ENCODE peak calls at places on chromosomes 1 and 21, in six cellular contexts. H, Y, Q, W, V and P are unnamed samples.

GRCh38 chr1:46520063-46520911 is 30.7 kb downstream of the DMBX1 start:
- DNase-seq in Y (no peak), W (no peak), Q (peak), H (no peak), V (no peak), P (no peak)

GRCh38 chr1:114779722-114780121 is 763 bp downstream of the SIKE1 start:
- DNase-seq in V (no peak), Y (no peak), Q (no peak), W (no peak), H (no peak), P (no peak)

GRCh38 chr1:10399487-10399917 is 638 bp downstream of the PGD start:
- DNase-seq in V (peak), Q (no peak), W (no peak), Y (peak), H (no peak), P (no peak)

GRCh38 chr1:235075955-235076308 is 52.7 kb downstream of the TOMM20 start:
- DNase-seq in Q (no peak), Y (no peak), H (no peak), V (no peak), W (no peak), P (no peak)

GRCh38 chr1:981955-982558 is at the start of gene PERM1:
- DNase-seq in V (no peak), H (no peak), Q (no peak), W (no peak), Y (no peak), P (no peak)

GRCh38 chr1:93607814-93608187 is 73.8 kb downstream of the BCAR3 start:
- DNase-seq in H (no peak), W (no peak), Q (no peak), V (no peak), Y (no peak), P (no peak)

GRCh38 chr1:111141245-111141644 is 1.2 kb downstream of the CEPT1 start:
- DNase-seq in W (no peak), Q (no peak), H (no peak), V (no peak), Y (no peak), P (no peak)

GRCh38 chr1:184851822-184852746 is 97.4 kb upstream of the EDEM3 start:
- DNase-seq in Y (no peak), H (no peak), W (no peak), V (no peak), Q (no peak), P (no peak)

GRCh38 chr1:36624466-36624865 is 141.8 kb upstream of the CSF3R start:
- DNase-seq in Q (no peak), Y (no peak), W (no peak), V (no peak), H (no peak), P (no peak)

GRCh38 chr1:37479255-37480124 is 5.1 kb downstream of the ZC3H12A start:
- DNase-seq in Q (peak), Y (peak), V (peak), W (peak), H (peak), P (peak)

GRCh38 chr1:14625587-14626447 is 27.3 kb downstream of the KAZN start:
- DNase-seq in Q (no peak), W (no peak), H (no peak), Y (peak), V (no peak), P (no peak)

GRCh38 chr1:97796716-97797115 is 124.1 kb downstream of the DPYD start:
- DNase-seq in H (no peak), V (no peak), Y (no peak), W (no peak), Q (no peak), P (no peak)

GRCh38 chr1:14113841-14114567 is 414.0 kb downstream of the PRDM2 start:
- DNase-seq in W (peak), H (peak), Y (no peak), V (peak), Q (peak), P (no peak)

GRCh38 chr1:235575597-235575996 is 71.3 kb upstream of the B3GALNT2 start:
- DNase-seq in Q (no peak), W (no peak), H (no peak), Y (no peak), V (no peak), P (no peak)

GRCh38 chr1:168760781-168761180 is 31.8 kb upstream of the DPT start:
- DNase-seq in Y (no peak), W (no peak), V (no peak), Q (no peak), H (no peak), P (no peak)

GRCh38 chr1:85437139-85437538 is 27.8 kb downstream of the DDAH1 start:
- DNase-seq in H (no peak), Y (no peak), V (no peak), W (no peak), Q (no peak), P (no peak)

GRCh38 chr1:61184035-61184713 is 101.8 kb downstream of the NFIA start:
- DNase-seq in Y (peak), V (peak), Q (peak), H (peak), W (peak), P (peak)

GRCh38 chr21:26835027-26835713 is 10.0 kb downstream of the ADAMTS1 start:
- DNase-seq in Y (no peak), Q (no peak), V (peak), H (no peak), W (no peak), P (no peak)

GRCh38 chr21:32921632-32922230 is 104.0 kb upstream of the OLIG2 start:
- DNase-seq in V (no peak), Y (peak), W (peak), Q (peak), H (no peak), P (no peak)

GRCh38 chr1:180229483-180230415 is at the start of gene LHX4:
- DNase-seq in V (peak), Q (peak), W (no peak), Y (no peak), H (peak), P (no peak)

GRCh38 chr1:78240755-78241154 is 195.0 kb downstream of the GIPC2 start:
- DNase-seq in V (no peak), Q (no peak), H (no peak), W (no peak), Y (no peak), P (no peak)

GRCh38 chr1:93692451-93692861 is 10.8 kb upstream of the BCAR3 start:
- DNase-seq in V (no peak), Q (no peak), H (no peak), Y (no peak), W (no peak), P (no peak)

GRCh38 chr1:95287825-95288224 is 53.8 kb downstream of the RWDD3 start:
- DNase-seq in Q (no peak), H (no peak), W (no peak), Y (no peak), V (no peak), P (no peak)

GRCh38 chr1:87644033-87644432 is 315.4 kb downstream of the LMO4 start:
- DNase-seq in Q (no peak), V (no peak), W (no peak), H (no peak), Y (no peak), P (no peak)

GRCh38 chr1:167076136-167076710 is 14.0 kb downstream of the GPA33 start:
- DNase-seq in Y (no peak), Q (no peak), V (no peak), H (no peak), W (no peak), P (no peak)

GRCh38 chr1:15870421-15870820 is 22.9 kb downstream of the SPEN start:
- DNase-seq in H (no peak), Q (no peak), Y (no peak), V (no peak), W (no peak), P (no peak)

GRCh38 chr1:67060811-67061218 is 6.9 kb upstream of the SLC35D1 start:
- DNase-seq in W (no peak), H (no peak), Q (no peak), Y (no peak), V (no peak), P (no peak)

GRCh38 chr1:58982259-58982998 is 198.6 kb upstream of the JUN start:
- DNase-seq in H (peak), Y (no peak), W (no peak), Q (no peak), V (no peak), P (no peak)

GRCh38 chr1:11940260-11940921 is 5.9 kb downstream of the PLOD1 start:
- DNase-seq in Q (no peak), H (peak), W (peak), V (peak), Y (no peak), P (no peak)

GRCh38 chr1:115179397-115179835 is 90.1 kb upstream of the TSPAN2 start:
- DNase-seq in W (no peak), Q (peak), V (no peak), Y (no peak), H (no peak), P (peak)

GRCh38 chr21:37165606-37166005 is 92.6 kb downstream of the TTC3 start:
- DNase-seq in Y (no peak), W (no peak), V (no peak), H (no peak), Q (no peak), P (no peak)

GRCh38 chr1:205416326-205416725 is 5.5 kb downstream of the LEMD1 start:
- DNase-seq in V (no peak), W (no peak), Q (no peak), H (no peak), Y (no peak), P (no peak)

GRCh38 chr1:93839307-93839706 is 39.7 kb downstream of the DNTTIP2 start:
- DNase-seq in V (no peak), Q (no peak), W (no peak), Y (no peak), H (no peak), P (no peak)

GRCh38 chr1:235648954-235649721 is 446 bp downstream of the GNG4 start:
- DNase-seq in V (peak), Q (no peak), H (peak), Y (no peak), W (peak), P (peak)

GRCh38 chr1:87584603-87585002 is 255.9 kb downstream of the LMO4 start:
- DNase-seq in Y (no peak), W (no peak), V (no peak), Q (no peak), H (no peak), P (no peak)

GRCh38 chr1:164838786-164839185 is 279.8 kb downstream of the PBX1 start:
- DNase-seq in H (no peak), W (no peak), Y (no peak), Q (no peak), V (no peak), P (no peak)
- H3K4me3 ChIP-seq in H (no peak), W (no peak), Y (no peak), Q (no peak), V (no peak), P (no peak)

GRCh38 chr21:38982804-38983203 is 177.1 kb downstream of the ETS2 start:
- DNase-seq in Q (no peak), Y (no peak), V (no peak), H (no peak), W (no peak), P (no peak)

GRCh38 chr21:38982096-38982495 is 176.4 kb downstream of the ETS2 start:
- DNase-seq in Y (no peak), W (no peak), H (no peak), Q (no peak), V (no peak), P (no peak)

GRCh38 chr21:38980416-38981319 is 174.9 kb downstream of the ETS2 start:
- DNase-seq in Q (no peak), H (no peak), Y (no peak), W (no peak), V (no peak), P (no peak)

GRCh38 chr21:38976900-38977299 is 171.2 kb downstream of the ETS2 start:
- DNase-seq in V (no peak), W (no peak), H (no peak), Q (no peak), Y (no peak), P (no peak)

DNA sequence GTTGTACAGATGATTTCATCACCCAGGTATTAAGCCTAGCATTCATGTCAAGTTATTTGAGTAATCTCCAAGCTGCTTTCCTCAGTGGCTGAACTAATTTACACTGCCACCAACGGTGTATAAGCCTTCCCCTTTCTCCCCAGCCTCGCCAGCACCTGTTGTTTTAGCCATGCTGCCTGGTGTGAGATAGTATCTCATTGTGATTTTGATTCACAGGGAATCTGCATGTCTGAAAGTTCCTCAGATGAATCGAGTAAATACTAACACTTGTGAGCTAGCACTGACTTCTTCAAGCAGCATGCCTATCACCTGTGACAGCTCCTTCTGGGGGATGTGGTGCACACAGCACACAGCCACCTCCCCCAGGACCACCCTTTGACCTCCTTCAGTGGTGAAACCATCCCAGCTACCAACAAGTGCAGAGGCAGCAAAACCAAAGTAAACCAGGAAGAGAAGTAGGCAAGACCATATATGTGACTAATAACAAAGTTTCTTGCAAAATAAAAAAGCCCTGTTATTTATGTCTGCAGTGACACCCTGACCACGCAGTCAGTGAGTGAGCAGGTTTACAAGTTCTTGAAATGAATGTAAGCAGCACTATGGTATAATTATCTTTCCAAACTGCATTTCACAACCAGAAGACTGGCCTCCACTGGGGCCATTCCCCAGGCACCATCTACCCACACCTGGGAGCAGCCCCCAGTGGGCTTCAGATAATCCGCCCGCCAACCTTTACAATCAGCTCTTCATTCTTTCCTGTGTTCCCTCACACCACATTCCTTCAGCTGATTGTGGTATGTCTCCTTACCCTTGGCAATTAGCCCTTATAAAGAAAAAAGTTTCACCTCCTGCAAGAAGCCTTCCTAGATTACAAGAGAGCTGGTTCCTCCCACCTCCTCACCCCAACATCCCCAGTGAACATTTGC is 173.8 kb downstream of the ETS2 start:
- DNase-seq in Y (no peak), Q (no peak), V (no peak), W (no peak), H (no peak), P (no peak)
- TF ChIP-seq POLR2AphosphoS5 in Y (no peak), Q (no peak), V (no peak), W (no peak), H (no peak), P (no peak)

GRCh38 chr1:186443638-186444037 is 17.3 kb downstream of the PDC start:
- DNase-seq in V (no peak), Q (no peak), H (no peak), W (no peak), Y (no peak), P (no peak)

GRCh38 chr1:186446138-186446537 is 14.8 kb downstream of the PDC start:
- DNase-seq in H (no peak), Y (no peak), V (no peak), W (no peak), Q (no peak), P (no peak)

GRCh38 chr1:186440584-186440983 is 20.3 kb downstream of the PDC start:
- DNase-seq in Q (no peak), H (no peak), V (no peak), W (no peak), Y (no peak), P (no peak)

GRCh38 chr1:186438567-186438966 is 22.3 kb downstream of the PDC start:
- DNase-seq in Q (no peak), V (no peak), Y (no peak), W (no peak), H (no peak), P (no peak)

GRCh38 chr1:186442651-186443114 is 18.2 kb downstream of the PDC start:
- DNase-seq in W (no peak), H (no peak), Y (no peak), V (no peak), Q (no peak), P (no peak)
- TF ChIP-seq EP300 in W (no peak), H (peak), Y (no peak), V (no peak), Q (no peak), P (no peak)

GRCh38 chr1:241186716-241187115 is 170.3 kb downstream of the RGS7 start:
- DNase-seq in W (no peak), V (no peak), Q (no peak), H (no peak), Y (no peak), P (no peak)

GRCh38 chr1:241180569-241180968 is 176.4 kb downstream of the RGS7 start:
- DNase-seq in Q (no peak), H (no peak), Y (no peak), V (no peak), W (no peak), P (no peak)

GRCh38 chr1:241181471-241181870 is 175.5 kb downstream of the RGS7 start:
- DNase-seq in W (no peak), V (no peak), H (no peak), Y (no peak), Q (no peak), P (no peak)

GRCh38 chr1:241177665-241178064 is 179.3 kb downstream of the RGS7 start:
- DNase-seq in Y (no peak), W (no peak), V (no peak), H (no peak), Q (no peak), P (no peak)

DNA sequence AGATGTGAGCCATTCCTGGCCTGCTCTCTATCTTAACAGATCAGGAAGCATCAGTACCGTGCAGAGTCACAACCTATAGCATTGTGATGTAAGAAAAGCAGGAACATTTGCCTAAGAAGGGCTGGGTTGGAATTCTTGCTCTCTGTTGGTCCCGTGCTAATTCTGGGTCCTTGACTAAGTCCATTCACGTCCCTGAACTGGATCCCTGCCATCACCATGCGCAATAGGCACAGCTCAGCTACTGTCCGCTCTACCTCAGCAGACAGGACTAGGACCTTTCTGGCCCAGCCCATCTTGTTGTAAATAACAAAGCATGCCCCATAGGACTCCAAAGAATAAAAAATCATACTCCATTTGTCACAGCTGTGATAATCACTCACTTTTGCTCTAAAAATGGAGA is 175.0 kb downstream of the RGS7 start:
- DNase-seq in W (no peak), H (no peak), Y (no peak), Q (no peak), V (no peak), P (no peak)
- H3K4me3 ChIP-seq in W (no peak), H (no peak), Y (no peak), Q (no peak), V (no peak), P (no peak)

DNA sequence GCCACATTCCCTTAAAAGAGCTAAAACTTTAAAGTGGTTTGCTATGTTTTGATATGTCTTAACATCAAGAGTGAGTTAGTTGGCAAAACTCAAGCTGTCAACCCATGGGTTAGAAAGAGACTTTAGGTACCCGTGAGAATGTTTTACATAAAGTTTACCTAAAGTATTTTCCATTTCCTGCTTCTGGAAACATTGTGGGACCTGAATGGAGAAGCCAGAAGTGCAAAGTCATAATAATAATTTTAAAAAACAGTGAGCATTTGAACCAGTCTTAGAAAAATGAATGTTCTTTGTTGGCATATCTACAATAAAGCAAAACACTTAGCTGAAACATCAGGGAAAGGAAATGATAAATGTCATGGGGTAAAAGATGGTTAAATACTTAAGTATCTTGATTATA is 34.8 kb downstream of the LRRC8C start:
- DNase-seq in W (no peak), H (no peak), Q (no peak), V (no peak), Y (no peak), P (no peak)
- TF ChIP-seq POLR2AphosphoS5 in W (no peak), H (no peak), Q (no peak), V (no peak), Y (no peak), P (no peak)

GRCh38 chr1:118944133-118944532 is 44.0 kb downstream of the TBX15 start:
- DNase-seq in Q (no peak), H (no peak), Y (no peak), W (no peak), V (no peak), P (no peak)

GRCh38 chr1:118947003-118947765 is 41.0 kb downstream of the TBX15 start:
- DNase-seq in H (no peak), W (no peak), Y (no peak), V (no peak), Q (no peak), P (no peak)

GRCh38 chr1:118944546-118944945 is 43.6 kb downstream of the TBX15 start:
- DNase-seq in Y (no peak), W (no peak), V (no peak), Q (no peak), H (no peak), P (no peak)

GRCh38 chr1:118947790-118948189 is 40.4 kb downstream of the TBX15 start:
- DNase-seq in V (no peak), Q (no peak), W (no peak), Y (no peak), H (no peak), P (no peak)

GRCh38 chr1:118945460-118945859 is 42.7 kb downstream of the TBX15 start:
- DNase-seq in Q (no peak), W (no peak), H (no peak), Y (no peak), V (no peak), P (no peak)
- TF ChIP-seq EP300 in Q (no peak), W (no peak), H (no peak), Y (no peak), V (no peak), P (no peak)